ENCODE peak calls at places on chromosomes 3 and 15, in six cellular contexts. J is stomach, P is transverse colon, Y is suprapubic skin, F is HepG2, B is ovary. A is an unnamed sample.

GRCh38 chr15:67050522-67051087 is 14.8 kb upstream of the SMAD3 start:
- DNase-seq in B (no peak), J (no peak), P (no peak), Y (no peak), F (no peak), A (no peak)

GRCh38 chr15:45522931-45523331 is 376 bp upstream of the SLC30A4 start:
- DNase-seq in F (no peak), P (no peak), Y (peak), J (no peak), B (no peak), A (no peak)

GRCh38 chr3:32841875-32842505 is 24.2 kb downstream of the TRIM71 start:
- DNase-seq in J (no peak), P (no peak), Y (no peak), B (no peak), F (no peak), A (no peak)

GRCh38 chr3:141020139-141020940 is 30.8 kb upstream of the SPSB4 start:
- DNase-seq in J (no peak), P (no peak), F (no peak), B (no peak), Y (no peak), A (no peak)

GRCh38 chr3:186097663-186098451 is 11.0 kb downstream of the ETV5 start:
- DNase-seq in Y (no peak), B (peak), J (peak), P (peak), F (peak), A (no peak)

GRCh38 chr15:37046876-37047614 is 53.3 kb downstream of the MEIS2 start:
- DNase-seq in J (no peak), P (no peak), F (peak), B (no peak), Y (no peak), A (no peak)

GRCh38 chr3:60101628-60102027 is 1051.8 kb upstream of the CFAP20DC start:
- DNase-seq in B (no peak), J (peak), F (no peak), P (peak), Y (no peak), A (no peak)

GRCh38 chr3:132911741-132912415 is 126.3 kb upstream of the TMEM108 start:
- DNase-seq in P (no peak), J (no peak), F (no peak), B (no peak), Y (no peak), A (no peak)

GRCh38 chr3:148450819-148451218 is 246.9 kb upstream of the AGTR1 start:
- DNase-seq in J (peak), F (peak), P (no peak), Y (no peak), B (no peak), A (no peak)

GRCh38 chr15:72782993-72783562 is 480 bp downstream of the ADPGK start:
- DNase-seq in Y (peak), J (peak), B (no peak), F (no peak), P (peak), A (no peak)

GRCh38 chr3:119485563-119485962 is 12.8 kb upstream of the TIMMDC1 start:
- DNase-seq in F (no peak), P (no peak), J (no peak), B (no peak), Y (no peak), A (no peak)

GRCh38 chr3:110806924-110807323 is 264.7 kb upstream of the NECTIN3 start:
- DNase-seq in P (no peak), F (peak), J (no peak), Y (no peak), B (no peak), A (no peak)

GRCh38 chr15:81000144-81000625 is 538 bp upstream of the TLNRD1 start:
- DNase-seq in Y (no peak), J (no peak), F (peak), B (no peak), P (no peak), A (no peak)
- H3K4me3 ChIP-seq in Y (peak), J (peak), F (peak), B (peak), P (peak), A (peak)

GRCh38 chr3:100399341-100400071 is 1.4 kb downstream of the TOMM70 start:
- DNase-seq in Y (no peak), F (peak), B (no peak), P (no peak), J (no peak), A (no peak)
- H3K27ac ChIP-seq in Y (no peak), F (peak), B (no peak), P (peak), J (peak), A (peak)

GRCh38 chr3:172643780-172644179 is 67.1 kb downstream of the NCEH1 start:
- DNase-seq in Y (no peak), B (no peak), F (no peak), P (no peak), J (no peak), A (peak)
- TF ChIP-seq EP300 in Y (no peak), B (no peak), F (no peak), P (no peak), J (no peak), A (no peak)

DNA sequence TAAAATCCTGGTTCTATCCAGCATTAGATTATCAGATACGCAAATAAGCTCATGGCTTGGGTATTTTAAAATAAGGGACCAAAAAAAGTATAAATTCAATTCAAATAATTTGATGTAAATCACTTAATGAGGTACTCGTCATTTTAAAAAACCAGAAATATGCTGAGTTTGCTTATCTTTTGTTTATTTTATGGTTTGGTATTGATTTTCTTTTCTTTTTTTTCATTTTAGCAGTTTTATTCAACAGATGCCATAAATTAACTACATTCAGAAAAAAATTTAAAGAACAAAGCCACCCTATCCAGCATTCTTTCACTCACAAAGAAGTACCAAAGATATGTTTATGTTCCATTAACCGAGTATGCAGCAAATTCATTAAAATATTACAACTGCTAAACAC is 22.6 kb downstream of the DENND4A start:
- DNase-seq in P (no peak), F (no peak), B (no peak), Y (no peak), J (no peak), A (no peak)
- H3K4me3 ChIP-seq in P (no peak), F (no peak), B (no peak), Y (no peak), J (no peak), A (no peak)

DNA sequence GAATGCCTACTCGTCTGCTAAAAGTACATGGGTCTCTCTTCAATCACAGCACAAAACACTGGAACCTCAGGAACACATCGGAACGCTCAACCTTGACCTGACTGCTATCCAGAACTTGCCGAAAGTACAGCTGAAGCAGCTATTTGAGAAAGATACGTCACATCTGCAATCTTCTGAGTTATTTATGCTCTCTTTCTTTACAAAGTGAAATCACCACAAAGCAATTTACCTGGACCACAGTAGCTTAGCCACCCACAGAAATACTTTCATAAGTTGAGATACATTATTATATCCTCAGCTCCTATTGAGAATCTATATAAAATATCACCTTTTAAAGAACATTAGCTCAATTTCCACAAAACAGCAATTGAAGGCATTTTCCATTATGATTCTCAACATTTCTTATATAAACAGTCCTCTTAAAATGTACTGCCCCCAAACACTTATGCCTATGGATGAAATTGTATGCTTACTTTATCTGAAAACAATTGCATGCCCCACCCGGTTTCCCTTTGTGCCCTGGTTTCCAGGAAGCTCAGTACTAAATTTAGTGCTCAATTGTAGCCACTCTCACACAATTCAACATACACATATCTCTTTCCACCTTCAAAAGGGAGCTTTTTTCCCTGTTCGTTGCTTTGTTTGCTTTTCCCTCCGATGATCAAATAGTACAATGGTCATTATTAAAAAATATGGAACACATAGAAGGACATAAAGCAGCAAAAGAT is 31.8 kb downstream of the HEG1 start:
- DNase-seq in J (no peak), B (no peak), F (no peak), Y (no peak), P (no peak), A (no peak)
- H3K27ac ChIP-seq in J (peak), B (no peak), F (no peak), Y (no peak), P (peak), A (peak)

A was measured in esophagus muscularis mucosa.